ENCODE peak calls at places on chromosomes 12 and 14, in nine cellular contexts. L is stimulated activated effector memory CD8-positive, alpha-beta T cell treated with anti-CD3 and anti-CD28 coated beads, Interleukin-12 subunit alpha, Interleukin-12 subunit beta, amount 100 ng/mL, for 72 hours; P is activated CD8-positive, alpha-beta memory T cell treated with anti-CD3 and anti-CD28 coated beads, Interleukin-2, amount 10 ng/mL, durations not matched to agents 7 days and 5 days; R is HCT116; U is naive B cell; Z is activated naive CD8-positive, alpha-beta T cell treated with anti-CD3 and anti-CD28 coated beads, Interleukin-2, amount 50 U/mL, for 24 hours; E is stimulated activated naive CD8-positive, alpha-beta T cell treated with anti-CD3 and anti-CD28 coated beads, Interleukin-15, amount 100 ng/mL, for 72 hours; J is natural killer cell; K is naive thymus-derived CD4-positive, alpha-beta T cell. H is an unnamed sample.

GRCh38 chr14:37585101-37585479 is 10.0 kb downstream of the FOXA1 start:
- ATAC-seq in K (no peak), J (no peak), L (no peak), U (no peak), R (no peak), E (no peak), Z (no peak), P (no peak), H (no peak)

GRCh38 chr12:2082321-2082720 is 29.5 kb downstream of the CACNA1C start:
- ATAC-seq in L (no peak), Z (no peak), E (no peak), P (no peak), R (no peak), K (no peak), U (no peak), J (no peak), H (no peak)

GRCh38 chr12:94643585-94643984 is 6.8 kb downstream of the TMCC3 start:
- ATAC-seq in R (no peak), Z (no peak), L (no peak), U (no peak), K (peak; percentile 35), E (no peak), J (peak; percentile 23), P (no peak), H (no peak)

GRCh38 chr12:56078427-56078826 is 1.5 kb upstream of the ERBB3 start:
- ATAC-seq in K (no peak), E (no peak), P (no peak), R (no peak), L (no peak), J (no peak), Z (no peak), U (no peak), H (no peak)

GRCh38 chr14:104957146-104958113 is 20.7 kb downstream of the AHNAK2 start:
- ATAC-seq in U (no peak), L (no peak), J (no peak), P (no peak), Z (no peak), R (no peak), E (no peak), K (no peak), H (no peak)

GRCh38 chr12:66960704-66961690 is 282.1 kb upstream of the GRIP1 start:
- ATAC-seq in L (no peak), U (no peak), P (no peak), R (no peak), K (no peak), J (no peak), Z (no peak), E (no peak), H (no peak)

GRCh38 chr12:93408813-93409212 is 31.1 kb downstream of the NUDT4 start:
- ATAC-seq in K (no peak), J (no peak), U (no peak), L (peak; percentile 67), P (no peak), E (no peak), R (no peak), Z (peak; percentile 40), H (peak; percentile 68)

GRCh38 chr12:4242595-4242994 is 31.0 kb upstream of the CCND2 start:
- ATAC-seq in U (no peak), E (no peak), L (no peak), P (no peak), K (no peak), R (no peak), Z (no peak), J (no peak), H (no peak)

GRCh38 chr12:118213452-118213851 is 77.5 kb downstream of the PEBP1 start:
- ATAC-seq in J (no peak), E (no peak), P (no peak), K (no peak), U (no peak), L (no peak), R (no peak), Z (no peak), H (no peak)

GRCh38 chr12:57112492-57113294 is 1.5 kb upstream of the STAT6 start:
- ATAC-seq in R (no peak), K (no peak), U (no peak), J (no peak), L (peak; percentile 79), E (no peak), Z (no peak), P (no peak), H (peak; percentile 72)

GRCh38 chr14:102221026-102221425 is 81.3 kb downstream of the WDR20 start:
- ATAC-seq in L (peak; percentile 65), J (no peak), R (peak; percentile 39), E (no peak), Z (no peak), P (no peak), U (no peak), K (no peak), H (peak; percentile 72)

GRCh38 chr12:39605996-39606395 is 13.6 kb downstream of the ABCD2 start:
- ATAC-seq in K (no peak), L (no peak), Z (no peak), J (no peak), U (no peak), R (peak; percentile 92), P (no peak), E (no peak), H (no peak)